ENCODE peak calls at places on chromosomes 5 and 9, in four cellular contexts. D, F, W and C are unnamed samples.

GRCh38 chr9:92992549-92992948 is 45.2 kb downstream of the FGD3 start:
- DNase-seq in W (no peak), F (no peak), D (no peak), C (no peak)

GRCh38 chr5:96942911-96943310 is 7.0 kb downstream of the LNPEP start:
- DNase-seq in D (no peak), F (no peak), W (no peak), C (no peak)

GRCh38 chr5:124544366-124545055 is 201.9 kb downstream of the ZNF608 start:
- DNase-seq in F (no peak), D (peak; percentile 15), W (no peak), C (no peak)

GRCh38 chr9:69885474-69885929 is 64.9 kb downstream of the CFAP95 start:
- DNase-seq in W (no peak), F (peak; percentile 67), D (no peak), C (no peak)

GRCh38 chr5:32981061-32981460 is 269.9 kb downstream of the NPR3 start:
- DNase-seq in D (no peak), W (no peak), F (no peak), C (no peak)

GRCh38 chr5:172123269-172123692 is 64.7 kb downstream of the STK10 start:
- DNase-seq in F (no peak), D (peak; percentile 84), W (no peak), C (peak; percentile 85)

GRCh38 chr5:109479260-109479860 is 69.6 kb upstream of the PJA2 start:
- DNase-seq in F (peak; percentile 40), W (no peak), D (no peak), C (no peak)

GRCh38 chr5:137226081-137226480 is 273.0 kb downstream of the SPOCK1 start:
- DNase-seq in W (no peak), D (no peak), F (no peak), C (no peak)

GRCh38 chr5:102583663-102584062 is 84.9 kb upstream of the SLCO6A1 start:
- DNase-seq in F (peak; percentile 43), D (no peak), W (no peak), C (no peak)

GRCh38 chr5:32814141-32814540 is 103.0 kb downstream of the NPR3 start:
- DNase-seq in W (no peak), F (no peak), D (no peak), C (no peak)

GRCh38 chr9:127612993-127613954 is 1.2 kb downstream of the STXBP1 start:
- DNase-seq in F (peak; percentile 70), D (peak; percentile 47), W (peak; percentile 91), C (peak; percentile 86)

GRCh38 chr9:36876056-36876455 is 158.0 kb downstream of the PAX5 start:
- DNase-seq in D (no peak), W (peak; percentile 30), F (no peak), C (no peak)

GRCh38 chr9:37030591-37030939 is 3.5 kb downstream of the PAX5 start:
- DNase-seq in D (no peak), W (no peak), F (no peak), C (no peak)

GRCh38 chr5:51391175-51391574 is 7.9 kb downstream of the ISL1 start:
- DNase-seq in D (no peak), F (no peak), W (no peak), C (no peak)

GRCh38 chr5:56908942-56909293 is 478 bp upstream of the SETD9 start:
- DNase-seq in F (no peak), D (no peak), W (no peak), C (no peak)

GRCh38 chr9:132673355-132673754 is 3.1 kb downstream of the GTF3C4 start:
- DNase-seq in D (no peak), W (no peak), F (peak; percentile 38), C (no peak)